ENCODE peak calls at places on chromosomes 5 and 9, in nine cellular contexts. B is fibroblast of the aortic adventitia; Y is AG04450; N is CD8-positive, alpha-beta T cell; P is mammary epithelial cell; T is GM23338; X is heart left ventricle; D is HFF-Myc; U is sigmoid colon. A is an unnamed sample.

GRCh38 chr9:101593345-101593744 is 1.4 kb downstream of the PPP3R2 start:
- DNase-seq in B (no peak), Y (no peak), N (no peak), P (no peak), T (no peak), X (no peak), D (no peak), U (no peak), A (no peak)

GRCh38 chr5:132055808-132056609 is 4.4 kb upstream of the IL3 start:
- DNase-seq in B (no peak), Y (no peak), N (peak; percentile 30), P (no peak), T (no peak), X (peak; percentile 15), D (no peak), U (peak; percentile 61), A (no peak)

GRCh38 chr5:8068078-8068477 is 199.1 kb downstream of the MTRR start:
- DNase-seq in B (no peak), Y (no peak), N (no peak), P (no peak), T (no peak), X (no peak), D (no peak), U (no peak), A (no peak)

GRCh38 chr9:77111408-77111807 is 65.9 kb upstream of the VPS13A start:
- DNase-seq in B (no peak), Y (no peak), N (no peak), P (no peak), T (no peak), X (no peak), D (no peak), U (no peak), A (no peak)

GRCh38 chr9:95250462-95251058 is 66.9 kb downstream of the FANCC start:
- DNase-seq in B (no peak), Y (no peak), N (no peak), P (no peak), T (no peak), X (no peak), D (no peak), U (no peak), A (no peak)

GRCh38 chr5:112548246-112548982 is 129.3 kb upstream of the EPB41L4A start:
- DNase-seq in B (peak; percentile 92), Y (peak; percentile 11), N (no peak), P (peak; percentile 39), T (no peak), X (no peak), D (no peak), U (no peak), A (peak; percentile 64)

GRCh38 chr9:18881740-18882139 is 151.3 kb downstream of the SAXO1 start:
- DNase-seq in B (no peak), Y (no peak), N (no peak), P (no peak), T (no peak), X (no peak), D (no peak), U (no peak), A (no peak)

GRCh38 chr5:18270635-18271338 is 636.5 kb downstream of the TAF11L14 start:
- DNase-seq in B (no peak), Y (no peak), N (no peak), P (peak; percentile 76), T (no peak), X (no peak), D (no peak), U (no peak), A (peak; percentile 65)

GRCh38 chr9:5718296-5719032 is 89.6 kb downstream of the RIC1 start:
- DNase-seq in B (peak; percentile 65), Y (no peak), N (no peak), P (no peak), T (no peak), X (no peak), D (no peak), U (no peak), A (no peak)

GRCh38 chr5:43729846-43730478 is 127.0 kb downstream of the NNT start:
- DNase-seq in B (peak; percentile 76), Y (peak; percentile 3), N (no peak), P (peak; percentile 12), T (peak; percentile 43), X (no peak), D (no peak), U (no peak), A (peak; percentile 26)

GRCh38 chr5:180456792-180457191 is 37.4 kb upstream of the CNOT6 start:
- DNase-seq in B (no peak), Y (no peak), N (no peak), P (no peak), T (no peak), X (no peak), D (no peak), U (no peak), A (no peak)

GRCh38 chr5:115184780-115185179 is 15.1 kb upstream of the TRIM36 start:
- DNase-seq in B (no peak), Y (no peak), N (no peak), P (no peak), T (no peak), X (no peak), D (no peak), U (no peak), A (peak; percentile 20)

GRCh38 chr5:62134811-62135210 is 171.2 kb upstream of the KIF2A start:
- DNase-seq in B (no peak), Y (no peak), N (no peak), P (peak; percentile 70), T (no peak), X (no peak), D (no peak), U (no peak), A (peak; percentile 43)

GRCh38 chr5:16626696-16627264 is 10.0 kb upstream of the RETREG1 start:
- DNase-seq in B (no peak), Y (no peak), N (no peak), P (no peak), T (no peak), X (no peak), D (no peak), U (no peak), A (no peak)

GRCh38 chr5:141003026-141003425 is 36.8 kb downstream of the PCDHAC2 start:
- DNase-seq in B (no peak), Y (no peak), N (no peak), P (no peak), T (no peak), X (no peak), D (no peak), U (no peak), A (no peak)

GRCh38 chr9:134066923-134067851 is 639 bp downstream of the BRD3 start:
- DNase-seq in B (peak; percentile 19), Y (no peak), N (no peak), P (peak; percentile 19), T (peak; percentile 43), X (peak; percentile 45), D (no peak), U (peak; percentile 73), A (no peak)

GRCh38 chr5:125109293-125109692 is 362.9 kb upstream of the ZNF608 start:
- DNase-seq in B (no peak), Y (no peak), N (no peak), P (no peak), T (no peak), X (no peak), D (no peak), U (no peak), A (no peak)

GRCh38 chr9:130232899-130233586 is 32.5 kb upstream of the HMCN2 start:
- DNase-seq in B (no peak), Y (no peak), N (no peak), P (no peak), T (peak; percentile 30), X (no peak), D (no peak), U (peak; percentile 61), A (no peak)

GRCh38 chr9:82549174-82549821 is 513.6 kb downstream of the RASEF start:
- DNase-seq in B (no peak), Y (no peak), N (no peak), P (no peak), T (peak; percentile 52), X (no peak), D (no peak), U (no peak), A (peak; percentile 13)

GRCh38 chr5:74199005-74199404 is 441.5 kb downstream of the ENC1 start:
- DNase-seq in B (peak; percentile 40), Y (no peak), N (no peak), P (no peak), T (no peak), X (no peak), D (no peak), U (no peak), A (no peak)
- TF ChIP-seq CTCF in B (no peak), Y (no peak), N (no peak), P (no peak), T (no peak), X (no peak), D (no peak), U (no peak), A (no peak)

GRCh38 chr9:115913666-115914065 is 239.9 kb upstream of the PAPPA start:
- DNase-seq in B (peak; percentile 65), Y (no peak), N (no peak), P (no peak), T (no peak), X (no peak), D (no peak), U (no peak), A (no peak)
- H3K4me3 ChIP-seq in B (no peak overlapping the region), Y (no peak overlapping the region), N (no peak overlapping the region), P (no peak overlapping the region), T (no peak overlapping the region), X (no peak overlapping the region), D (no peak overlapping the region), U (no peak overlapping the region), A (no peak overlapping the region)

DNA sequence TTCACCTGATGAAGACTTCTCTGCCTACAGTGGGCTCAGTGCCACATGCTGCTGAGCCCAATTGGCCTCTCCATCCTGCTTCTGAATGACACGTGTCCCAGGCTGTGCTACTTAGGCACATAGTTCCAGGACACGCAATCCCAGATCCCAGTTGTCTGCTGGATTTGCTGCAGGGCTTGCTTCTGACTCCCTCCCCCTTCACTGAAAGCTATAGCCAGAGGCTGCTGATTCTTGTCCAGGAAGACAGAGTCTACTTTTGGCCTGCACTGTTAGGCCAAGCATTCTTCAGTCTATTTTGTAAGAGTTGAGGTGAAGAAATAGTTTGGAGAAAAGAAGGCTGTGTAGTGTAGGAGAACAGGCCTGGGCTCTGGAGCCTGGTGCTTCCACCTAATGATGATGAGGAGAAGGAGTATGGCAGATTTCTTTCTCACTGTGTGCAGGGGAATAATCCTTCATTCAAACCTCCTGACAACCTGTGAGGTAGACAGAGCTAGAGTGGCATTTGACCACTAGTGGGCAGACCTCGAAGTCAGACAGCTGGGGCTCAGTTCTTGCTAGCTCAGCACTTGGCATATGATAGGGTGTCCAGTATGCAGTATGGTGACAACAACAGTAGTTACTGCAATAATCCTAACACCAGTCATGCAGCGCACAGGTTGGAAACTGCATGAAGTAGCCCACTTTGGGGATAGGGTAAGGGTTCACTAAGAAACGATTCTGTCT is 19.5 kb upstream of the ASPN start:
- DNase-seq in B (peak; percentile 92), Y (no peak), N (no peak), P (peak; percentile 38), T (peak; percentile 63), X (no peak), D (no peak), U (peak; percentile 88), A (peak; percentile 55)
- TF ChIP-seq CTCF in B (peak; percentile 48), Y (peak; percentile 40), N (no peak), P (peak; percentile 73), T (peak; percentile 81), X (no peak), D (peak; percentile 61), U (no peak), A (peak; percentile 76)

DNA sequence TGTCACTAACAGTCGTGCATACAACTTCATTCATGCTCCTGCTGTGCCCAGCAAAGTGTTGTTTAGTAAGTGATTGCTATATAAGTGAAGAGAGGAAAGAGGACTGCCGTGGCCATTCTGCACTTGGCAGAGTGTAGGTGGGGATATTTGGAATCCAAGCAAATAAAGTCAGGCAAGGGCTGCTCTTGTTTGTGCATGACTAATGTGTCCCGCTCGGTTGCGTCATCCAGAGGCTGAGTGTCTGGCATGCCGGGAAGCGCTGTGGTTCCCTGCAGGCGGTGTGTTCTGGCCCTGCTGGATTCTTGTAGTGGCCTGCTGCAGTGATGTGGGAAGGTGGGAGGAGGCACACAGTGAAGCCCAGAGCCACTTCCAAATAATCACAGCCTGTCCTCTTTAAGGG is 136.9 kb upstream of the ANKH start:
- DNase-seq in B (peak; percentile 98), Y (peak; percentile 91), N (no peak), P (peak; percentile 96), T (peak; percentile 63), X (peak; percentile 88), D (peak; percentile 78), U (peak; percentile 96), A (peak; percentile 98)
- H3K4me3 ChIP-seq in B (no peak overlapping the region), Y (no peak overlapping the region), N (no peak overlapping the region), P (no peak overlapping the region), T (no peak overlapping the region), X (no peak overlapping the region), D (no peak overlapping the region), U (no peak overlapping the region), A (no peak overlapping the region)

A was measured in bronchial epithelial cell.